ENCODE peak calls at places on chromosomes 4 and X, in five cellular contexts. W is activated T-helper 1 cell treated with anti-CD3 and anti-CD28 coated beads, Interleukin-12 subunit alpha, Interleukin-12 subunit beta, Interleukin-2, Interleukin-4 antibody, amounts not matched to agents 30 ng/mL and 10 ng/mL and 1 ng/mL, durations not matched to agents 14 hours and 24 hours and 36 hours; B is AG08396; M is NCI-H748 treated with DMSO at 0.1 percent for 48 hours; U is EH. R is an unnamed sample.

GRCh38 chr4:7911044-7911578 is 28.6 kb downstream of the AFAP1 start:
- DNase-seq in W (no peak), B (peak), M (no peak), U (peak), R (no peak)

GRCh38 chrX:133402042-133402453 is 13.2 kb downstream of the GPC4 start:
- DNase-seq in W (no peak), B (no peak), M (no peak), U (no peak), R (no peak)

GRCh38 chr4:108155373-108155772 is 13.4 kb downstream of the LEF1 start:
- DNase-seq in W (no peak), B (no peak), M (no peak), U (no peak), R (no peak)

GRCh38 chrX:115616943-115617563 is 56.1 kb downstream of the PLS3 start:
- DNase-seq in W (no peak), B (peak), M (no peak), U (peak), R (peak)

GRCh38 chr4:68359508-68359907 is 9.6 kb upstream of the YTHDC1 start:
- DNase-seq in W (no peak), B (no peak), M (no peak), U (no peak), R (no peak)

GRCh38 chr4:17066972-17067371 is 168.5 kb upstream of the LDB2 start:
- DNase-seq in W (no peak), B (peak), M (no peak), U (peak), R (no peak)

GRCh38 chr4:171676555-171677215 is 136.5 kb upstream of the GALNTL6 start:
- DNase-seq in W (no peak), B (no peak), M (peak), U (no peak), R (no peak)

GRCh38 chr4:1564535-1565375 is 119.4 kb downstream of the FAM53A start:
- DNase-seq in W (no peak), B (no peak), M (no peak), U (no peak), R (no peak)

GRCh38 chrX:133649659-133650058 is 234.4 kb upstream of the GPC4 start:
- DNase-seq in W (no peak), B (no peak), M (no peak), U (no peak), R (no peak)

R was measured in GM12892.